ENCODE peak calls at places on chromosomes 11 and 22, in six cellular contexts. One of them, this sample, is unnamed.

GRCh38 chr22:17120281-17120680 is 879 bp downstream of the TMEM121B start:
- DNase-seq in A549: peak; percentile 27
- DNase-seq in neuronal stem cell: peak; percentile 77
- DNase-seq in SK-N-SH: peak; percentile 71
- DNase-seq in GM23338: peak; percentile 92
- DNase-seq in DND-41: peak; percentile 55
- DNase-seq in this sample: no peak

GRCh38 chr11:35348898-35349687 is 70.3 kb downstream of the SLC1A2 start:
- DNase-seq in A549: no peak
- DNase-seq in DND-41: no peak
- DNase-seq in GM23338: no peak
- DNase-seq in neuronal stem cell: no peak
- DNase-seq in SK-N-SH: no peak
- DNase-seq in this sample: no peak

GRCh38 chr11:119368121-119369034 is 13.1 kb downstream of the USP2 start:
- DNase-seq in GM23338: no peak
- DNase-seq in neuronal stem cell: no peak
- DNase-seq in DND-41: no peak
- DNase-seq in A549: peak; percentile 30
- DNase-seq in SK-N-SH: peak; percentile 54
- DNase-seq in this sample: no peak

GRCh38 chr22:30802202-30803166 is 107.8 kb downstream of the OSBP2 start:
- DNase-seq in GM23338: peak; percentile 94
- DNase-seq in SK-N-SH: peak; percentile 90
- DNase-seq in DND-41: peak; percentile 75
- DNase-seq in neuronal stem cell: peak; percentile 95
- DNase-seq in A549: peak; percentile 83
- DNase-seq in this sample: peak; percentile 61

GRCh38 chr11:17746096-17746495 is 11.5 kb downstream of the KCNC1 start:
- DNase-seq in GM23338: no peak
- DNase-seq in DND-41: no peak
- DNase-seq in A549: no peak
- DNase-seq in neuronal stem cell: no peak
- DNase-seq in SK-N-SH: no peak
- DNase-seq in this sample: no peak

GRCh38 chr11:12625438-12626071 is 48.7 kb upstream of the TEAD1 start:
- DNase-seq in DND-41: no peak
- DNase-seq in SK-N-SH: no peak
- DNase-seq in GM23338: no peak
- DNase-seq in neuronal stem cell: no peak
- DNase-seq in A549: peak; percentile 28
- DNase-seq in this sample: no peak

GRCh38 chr11:57597461-57597892 is at the start of gene SERPING1:
- DNase-seq in DND-41: no peak
- DNase-seq in GM23338: peak; percentile 66
- DNase-seq in SK-N-SH: no peak
- DNase-seq in A549: no peak
- DNase-seq in neuronal stem cell: no peak
- DNase-seq in this sample: no peak

GRCh38 chr11:87265132-87265531 is 227.4 kb downstream of the TMEM135 start:
- DNase-seq in DND-41: no peak
- DNase-seq in GM23338: no peak
- DNase-seq in SK-N-SH: no peak
- DNase-seq in neuronal stem cell: no peak
- DNase-seq in A549: no peak
- DNase-seq in this sample: no peak

GRCh38 chr22:46567471-46567870 is 30.1 kb upstream of the CELSR1 start:
- DNase-seq in DND-41: no peak
- DNase-seq in GM23338: no peak
- DNase-seq in neuronal stem cell: no peak
- DNase-seq in A549: no peak
- DNase-seq in SK-N-SH: no peak
- DNase-seq in this sample: no peak

GRCh38 chr11:27031754-27032153 is 8.9 kb upstream of the BBOX1 start:
- DNase-seq in GM23338: no peak
- DNase-seq in A549: no peak
- DNase-seq in DND-41: no peak
- DNase-seq in neuronal stem cell: no peak
- DNase-seq in SK-N-SH: no peak
- DNase-seq in this sample: no peak

GRCh38 chr11:26830218-26830617 is 108.4 kb upstream of the SLC5A12 start:
- DNase-seq in SK-N-SH: no peak
- DNase-seq in GM23338: no peak
- DNase-seq in neuronal stem cell: no peak
- DNase-seq in A549: no peak
- DNase-seq in DND-41: no peak
- DNase-seq in this sample: no peak

GRCh38 chr11:45930951-45931563 is 8.6 kb downstream of the LARGE2 start:
- DNase-seq in GM23338: no peak
- DNase-seq in neuronal stem cell: no peak
- DNase-seq in A549: no peak
- DNase-seq in DND-41: no peak
- DNase-seq in SK-N-SH: no peak
- DNase-seq in this sample: no peak

GRCh38 chr22:29310065-29310862 is 3.8 kb downstream of the GAS2L1 start:
- DNase-seq in A549: no peak
- DNase-seq in neuronal stem cell: no peak
- DNase-seq in SK-N-SH: no peak
- DNase-seq in DND-41: no peak
- DNase-seq in GM23338: no peak
- DNase-seq in this sample: no peak
- H3K4me2 ChIP-seq in A549: peak overlapping the region; percentile 82
- H3K4me2 ChIP-seq in neuronal stem cell: no peak overlapping the region
- H3K4me2 ChIP-seq in SK-N-SH: peak overlapping the region; percentile 71
- H3K4me2 ChIP-seq in DND-41: no peak overlapping the region
- H3K4me2 ChIP-seq in GM23338: no peak overlapping the region
- H3K4me2 ChIP-seq in this sample: peak overlapping the region; percentile 66

DNA sequence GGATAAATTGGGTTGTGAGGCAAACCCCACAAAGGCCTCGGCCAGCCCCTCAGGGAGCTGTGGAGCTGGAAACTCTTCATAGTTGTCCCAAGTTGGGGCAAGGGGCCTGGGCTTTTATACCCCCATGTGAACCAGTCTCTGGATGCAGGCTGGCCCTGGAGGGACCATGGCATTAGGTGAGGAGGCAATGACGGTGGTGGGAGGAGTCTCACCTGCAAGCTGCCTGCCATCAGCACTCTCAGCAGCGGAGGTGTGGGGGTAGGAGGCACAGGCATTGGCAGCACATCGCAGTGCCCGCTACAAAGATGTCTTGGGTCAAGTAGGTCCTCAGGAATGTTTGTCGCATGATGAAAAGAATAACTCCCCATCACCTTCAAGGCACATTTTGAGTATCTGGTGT is 18.2 kb upstream of the TSKU start:
- DNase-seq in neuronal stem cell: no peak
- DNase-seq in GM23338: no peak
- DNase-seq in A549: no peak
- DNase-seq in DND-41: no peak
- DNase-seq in SK-N-SH: no peak
- DNase-seq in this sample: no peak
- H3K4me2 ChIP-seq in neuronal stem cell: no peak overlapping the region
- H3K4me2 ChIP-seq in GM23338: no peak overlapping the region
- H3K4me2 ChIP-seq in A549: peak overlapping the region; percentile 95
- H3K4me2 ChIP-seq in DND-41: no peak overlapping the region
- H3K4me2 ChIP-seq in SK-N-SH: no peak overlapping the region
- H3K4me2 ChIP-seq in this sample: no peak overlapping the region

DNA sequence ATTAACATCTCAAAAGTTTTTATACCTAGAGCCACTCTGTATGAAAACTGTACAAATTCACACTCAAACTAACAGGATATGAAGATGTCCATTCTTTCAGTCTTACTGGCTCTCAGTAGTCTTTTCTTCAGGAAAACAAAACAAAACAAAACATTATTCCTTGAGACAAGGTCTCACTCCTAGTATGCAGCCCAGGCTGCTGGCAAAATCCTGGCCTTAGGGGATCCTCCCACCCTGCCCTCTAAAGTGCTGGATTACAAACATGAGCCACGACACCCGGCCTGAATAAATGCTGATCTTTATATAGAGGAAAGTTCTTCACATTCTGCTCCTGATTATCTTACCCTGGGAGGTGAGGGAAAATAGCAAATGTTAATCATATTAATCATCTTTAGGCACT is 5.1 kb downstream of the APOL2 start:
- DNase-seq in DND-41: no peak
- DNase-seq in SK-N-SH: no peak
- DNase-seq in neuronal stem cell: no peak
- DNase-seq in A549: no peak
- DNase-seq in GM23338: no peak
- DNase-seq in this sample: no peak
- H3K4me2 ChIP-seq in DND-41: no peak overlapping the region
- H3K4me2 ChIP-seq in SK-N-SH: no peak overlapping the region
- H3K4me2 ChIP-seq in neuronal stem cell: no peak overlapping the region
- H3K4me2 ChIP-seq in A549: no peak overlapping the region
- H3K4me2 ChIP-seq in GM23338: no peak overlapping the region
- H3K4me2 ChIP-seq in this sample: no peak overlapping the region

GRCh38 chr11:22703040-22703439 is 36.6 kb downstream of the GAS2 start:
- DNase-seq in A549: peak; percentile 50
- DNase-seq in DND-41: no peak
- DNase-seq in GM23338: peak; percentile 33
- DNase-seq in neuronal stem cell: no peak
- DNase-seq in SK-N-SH: no peak
- DNase-seq in this sample: peak; percentile 28
- H3K4me2 ChIP-seq in A549: peak overlapping the region; percentile 20
- H3K4me2 ChIP-seq in DND-41: no peak overlapping the region
- H3K4me2 ChIP-seq in GM23338: no peak overlapping the region
- H3K4me2 ChIP-seq in neuronal stem cell: no peak overlapping the region
- H3K4me2 ChIP-seq in SK-N-SH: no peak overlapping the region
- H3K4me2 ChIP-seq in this sample: no peak overlapping the region

GRCh38 chr11:65100674-65101350 is 4.8 kb downstream of the VPS51 start:
- DNase-seq in SK-N-SH: no peak
- DNase-seq in neuronal stem cell: no peak
- DNase-seq in DND-41: no peak
- DNase-seq in A549: no peak
- DNase-seq in GM23338: no peak
- DNase-seq in this sample: no peak
- H3K4me2 ChIP-seq in SK-N-SH: no peak overlapping the region
- H3K4me2 ChIP-seq in neuronal stem cell: no peak overlapping the region
- H3K4me2 ChIP-seq in DND-41: no peak overlapping the region
- H3K4me2 ChIP-seq in A549: no peak overlapping the region
- H3K4me2 ChIP-seq in GM23338: no peak overlapping the region
- H3K4me2 ChIP-seq in this sample: no peak overlapping the region

GRCh38 chr11:128728767-128729587 is 35.1 kb downstream of the FLI1 start:
- DNase-seq in neuronal stem cell: no peak
- DNase-seq in A549: no peak
- DNase-seq in SK-N-SH: no peak
- DNase-seq in GM23338: no peak
- DNase-seq in DND-41: peak; percentile 69
- DNase-seq in this sample: no peak

GRCh38 chr11:128727811-128728431 is 34.0 kb downstream of the FLI1 start:
- DNase-seq in SK-N-SH: no peak
- DNase-seq in GM23338: no peak
- DNase-seq in neuronal stem cell: no peak
- DNase-seq in DND-41: no peak
- DNase-seq in A549: no peak
- DNase-seq in this sample: no peak

GRCh38 chr11:128725630-128726461 is 32.0 kb downstream of the FLI1 start:
- DNase-seq in SK-N-SH: no peak
- DNase-seq in A549: no peak
- DNase-seq in DND-41: peak; percentile 85
- DNase-seq in neuronal stem cell: no peak
- DNase-seq in GM23338: no peak
- DNase-seq in this sample: no peak

GRCh38 chr11:128726464-128727139 is 32.7 kb downstream of the FLI1 start:
- DNase-seq in neuronal stem cell: no peak
- DNase-seq in GM23338: no peak
- DNase-seq in SK-N-SH: no peak
- DNase-seq in DND-41: peak; percentile 78
- DNase-seq in A549: no peak
- DNase-seq in this sample: no peak

DNA sequence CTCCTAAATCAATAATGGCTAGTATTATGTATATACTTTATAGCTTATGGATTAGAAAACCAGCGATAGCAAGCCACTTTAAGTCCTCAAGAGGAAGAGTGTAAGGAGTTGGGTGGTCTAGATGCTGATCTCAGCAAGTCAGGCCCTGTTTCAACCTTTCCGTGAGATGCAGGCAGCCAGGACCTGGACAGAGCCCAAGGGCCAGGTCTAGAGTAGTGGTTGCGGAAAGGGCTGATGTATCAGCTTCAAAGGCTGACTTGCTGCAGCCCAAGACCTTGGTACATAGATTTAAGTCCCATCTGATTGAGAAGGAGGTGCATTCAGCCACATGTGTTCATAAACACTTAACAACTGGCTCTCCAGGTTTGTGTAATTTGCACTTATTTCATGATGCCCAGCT is 33.4 kb downstream of the FLI1 start:
- DNase-seq in A549: no peak
- DNase-seq in neuronal stem cell: no peak
- DNase-seq in DND-41: no peak
- DNase-seq in GM23338: no peak
- DNase-seq in SK-N-SH: no peak
- DNase-seq in this sample: no peak
- H3K4me2 ChIP-seq in A549: no peak overlapping the region
- H3K4me2 ChIP-seq in neuronal stem cell: no peak overlapping the region
- H3K4me2 ChIP-seq in DND-41: peak overlapping the region; percentile 71
- H3K4me2 ChIP-seq in GM23338: no peak overlapping the region
- H3K4me2 ChIP-seq in SK-N-SH: no peak overlapping the region
- H3K4me2 ChIP-seq in this sample: no peak overlapping the region

DNA sequence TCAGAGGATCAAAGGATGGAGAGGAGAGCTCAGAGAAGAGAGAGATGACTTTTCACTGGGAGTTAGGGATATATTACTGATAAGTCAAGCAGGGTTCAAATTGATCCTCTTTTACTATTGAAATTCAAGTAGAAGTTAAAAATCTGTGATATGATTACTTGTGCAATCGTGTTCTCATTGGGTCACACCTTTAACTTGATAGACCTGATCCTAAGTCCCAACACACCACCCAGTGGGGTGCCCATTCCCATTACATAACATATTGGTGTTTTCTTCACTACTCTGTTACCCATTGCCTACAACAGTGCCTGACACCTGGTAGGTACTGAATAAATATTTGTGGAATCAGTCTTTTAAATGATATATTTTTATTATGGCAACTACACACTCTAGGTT is 66.4 kb upstream of the PICALM start:
- DNase-seq in A549: no peak
- DNase-seq in GM23338: no peak
- DNase-seq in neuronal stem cell: no peak
- DNase-seq in DND-41: no peak
- DNase-seq in SK-N-SH: no peak
- DNase-seq in this sample: no peak
- H3K4me2 ChIP-seq in A549: no peak overlapping the region
- H3K4me2 ChIP-seq in GM23338: no peak overlapping the region
- H3K4me2 ChIP-seq in neuronal stem cell: no peak overlapping the region
- H3K4me2 ChIP-seq in DND-41: no peak overlapping the region
- H3K4me2 ChIP-seq in SK-N-SH: no peak overlapping the region
- H3K4me2 ChIP-seq in this sample: no peak overlapping the region

DNA sequence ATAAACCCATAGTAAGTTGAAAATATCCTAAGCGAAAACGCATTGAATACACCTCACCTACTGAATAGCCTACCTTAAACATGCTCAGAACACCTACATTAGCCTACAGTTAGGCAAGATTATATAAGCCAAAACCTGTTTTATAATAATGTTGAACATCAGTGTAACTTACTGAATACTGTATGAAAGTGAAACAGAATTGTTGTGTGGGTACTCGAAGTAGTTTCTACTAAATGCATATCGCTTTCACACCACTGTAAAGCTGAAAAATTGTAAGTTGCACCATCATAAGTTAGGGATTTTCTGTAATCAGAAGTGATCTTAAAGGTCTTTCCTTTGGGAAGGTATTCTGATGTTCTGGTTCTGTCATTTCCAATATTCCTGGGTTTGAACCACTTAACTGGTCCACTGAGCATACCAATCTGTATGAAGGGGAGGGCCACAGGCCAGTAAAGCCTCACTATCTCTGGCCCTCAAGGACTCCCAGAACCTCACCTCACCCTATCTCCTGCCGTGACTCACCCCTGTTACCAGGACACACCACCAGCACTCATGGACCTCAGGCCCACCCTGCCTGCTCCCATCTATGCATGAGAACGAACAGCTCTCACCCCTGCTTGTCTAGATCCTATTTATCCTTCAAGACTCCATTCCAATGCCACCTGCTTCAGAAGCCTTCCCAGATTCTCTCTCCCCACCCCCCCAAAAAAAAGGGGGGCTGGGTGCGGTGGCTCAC is 70.0 kb downstream of the NAT10 start:
- DNase-seq in GM23338: no peak
- DNase-seq in SK-N-SH: no peak
- DNase-seq in neuronal stem cell: no peak
- DNase-seq in A549: no peak
- DNase-seq in DND-41: no peak
- DNase-seq in this sample: no peak
- H3K4me2 ChIP-seq in GM23338: no peak overlapping the region
- H3K4me2 ChIP-seq in SK-N-SH: no peak overlapping the region
- H3K4me2 ChIP-seq in neuronal stem cell: no peak overlapping the region
- H3K4me2 ChIP-seq in A549: no peak overlapping the region
- H3K4me2 ChIP-seq in DND-41: no peak overlapping the region
- H3K4me2 ChIP-seq in this sample: no peak overlapping the region